ENCODE peak calls at places on chromosomes 1 and 21, in nine cellular contexts. H is RWPE1, Q is foreskin fibroblast, F is left ventricle myocardium inferior, P is BE2C, N is progenitor cell of endocrine pancreas, R is astrocyte, C is endothelial cell, G is Caco-2. I is an unnamed sample.

GRCh38 chr1:28933918-28934317 is 19.5 kb downstream of the EPB41 start:
- DNase-seq in C (no peak), P (no peak), H (no peak), N (no peak), G (no peak), F (no peak), R (no peak), Q (no peak), I (no peak)

GRCh38 chr1:204680461-204680860 is 5.1 kb downstream of the LRRN2 start:
- DNase-seq in R (no peak), N (no peak), Q (no peak), C (no peak), F (peak), H (no peak), P (peak), G (no peak), I (no peak)

GRCh38 chr1:51734899-51735745 is 118.2 kb downstream of the OSBPL9 start:
- DNase-seq in R (no peak), H (no peak), Q (no peak), P (no peak), G (no peak), C (no peak), N (no peak), F (no peak), I (no peak)

GRCh38 chr21:25385912-25386474 is 221.3 kb downstream of the MRPL39 start:
- DNase-seq in R (peak), P (no peak), F (no peak), G (peak), C (peak), H (peak), Q (peak), N (peak), I (peak)

GRCh38 chr1:204203206-204203767 is 7.0 kb upstream of the KISS1 start:
- DNase-seq in P (no peak), F (no peak), N (no peak), H (peak), Q (no peak), G (no peak), C (no peak), R (no peak), I (no peak)

GRCh38 chr1:206469411-206469932 is 804 bp upstream of the IKBKE start:
- DNase-seq in P (no peak), F (no peak), N (no peak), H (peak), R (no peak), Q (no peak), G (peak), C (no peak), I (peak)

GRCh38 chr1:227741166-227741870 is 6.1 kb downstream of the SNAP47 start:
- DNase-seq in F (no peak), P (no peak), N (no peak), R (no peak), H (no peak), Q (no peak), G (no peak), C (no peak), I (no peak)

GRCh38 chr1:15932612-15933011 is 43.3 kb downstream of the ZBTB17 start:
- DNase-seq in N (no peak), H (no peak), R (no peak), G (no peak), Q (no peak), F (no peak), C (no peak), P (no peak), I (no peak)

GRCh38 chr1:185934476-185935189 is 200.4 kb downstream of the HMCN1 start:
- DNase-seq in F (no peak), H (no peak), C (no peak), N (no peak), R (peak), P (no peak), G (no peak), Q (peak), I (no peak)

GRCh38 chr1:43358746-43359693 is at the start of gene CDC20:
- DNase-seq in C (peak), N (peak), H (peak), Q (peak), R (peak), F (peak), G (peak), P (peak), I (peak)

GRCh38 chr1:20683614-20684013 is 22.4 kb upstream of the DDOST start:
- DNase-seq in N (no peak), F (no peak), R (no peak), C (no peak), P (no peak), H (no peak), G (no peak), Q (no peak), I (no peak)

GRCh38 chr1:1432566-1432950 is 2.9 kb upstream of the VWA1 start:
- DNase-seq in F (no peak), R (no peak), N (no peak), H (no peak), G (no peak), Q (no peak), C (no peak), P (no peak), I (no peak)

GRCh38 chr1:95068956-95069710 is 3.6 kb downstream of the ALG14 start:
- DNase-seq in H (no peak), R (no peak), N (no peak), G (peak), P (no peak), C (no peak), F (no peak), Q (no peak), I (no peak)

GRCh38 chr1:76292418-76293184 is 218.1 kb downstream of the ST6GALNAC3 start:
- DNase-seq in N (no peak), F (no peak), Q (no peak), G (no peak), C (no peak), P (no peak), H (no peak), R (no peak), I (no peak)

GRCh38 chr1:248630551-248630950 is 4.3 kb downstream of the OR2T11 start:
- DNase-seq in P (no peak), H (no peak), C (no peak), R (no peak), N (no peak), Q (no peak), F (no peak), G (no peak), I (no peak)

GRCh38 chr1:182599339-182599738 is 4.8 kb downstream of the RGS16 start:
- DNase-seq in Q (no peak), R (no peak), G (peak), C (peak), H (no peak), P (peak), N (no peak), F (no peak), I (no peak)

GRCh38 chr1:17405898-17406759 is 33.3 kb downstream of the RCC2 start:
- DNase-seq in Q (peak), P (peak), H (peak), N (peak), F (peak), C (peak), R (peak), G (peak), I (peak)

GRCh38 chr1:67618285-67619018 is 66.5 kb upstream of the GADD45A start:
- DNase-seq in P (no peak), G (no peak), C (no peak), H (peak), F (no peak), R (peak), N (no peak), Q (peak), I (no peak)

GRCh38 chr1:983736-984475 is 2.0 kb upstream of the PERM1 start:
- DNase-seq in C (peak), H (peak), Q (no peak), F (peak), N (peak), R (no peak), P (peak), G (peak), I (peak)

GRCh38 chr1:169487153-169487552 is 1.4 kb upstream of the SLC19A2 start:
- DNase-seq in P (no peak), Q (no peak), C (no peak), G (no peak), F (no peak), H (no peak), R (no peak), N (no peak), I (no peak)

GRCh38 chr21:15058718-15059316 is 6.0 kb downstream of the NRIP1 start:
- DNase-seq in R (peak), F (no peak), N (no peak), C (no peak), P (no peak), Q (peak), H (peak), G (no peak), I (no peak)

GRCh38 chr1:150257624-150258274 is at the start of gene CA14:
- DNase-seq in G (no peak), Q (no peak), N (no peak), F (peak), C (peak), R (no peak), H (no peak), P (no peak), I (no peak)

GRCh38 chr1:201353186-201353940 is 24.1 kb downstream of the TNNT2 start:
- DNase-seq in P (no peak), G (no peak), Q (no peak), F (peak), H (peak), N (no peak), C (no peak), R (no peak), I (no peak)

GRCh38 chr1:112761714-112762480 is 46.8 kb upstream of the PPM1J start:
- DNase-seq in P (no peak), C (no peak), F (no peak), N (no peak), R (no peak), G (no peak), H (no peak), Q (no peak), I (no peak)

GRCh38 chr1:26733982-26734381 is 38.2 kb downstream of the ARID1A start:
- DNase-seq in R (peak), F (no peak), H (peak), Q (peak), N (no peak), C (no peak), G (no peak), P (no peak), I (no peak)

GRCh38 chr1:200415693-200416593 is 6.1 kb upstream of the ZNF281 start:
- DNase-seq in N (no peak), G (no peak), C (no peak), H (peak), Q (peak), P (no peak), F (no peak), R (peak), I (peak)

GRCh38 chr1:151238467-151238739 is 16.1 kb upstream of the PSMD4 start:
- DNase-seq in G (no peak), P (no peak), R (peak), N (no peak), Q (peak), C (no peak), F (no peak), H (peak), I (no peak)

DNA sequence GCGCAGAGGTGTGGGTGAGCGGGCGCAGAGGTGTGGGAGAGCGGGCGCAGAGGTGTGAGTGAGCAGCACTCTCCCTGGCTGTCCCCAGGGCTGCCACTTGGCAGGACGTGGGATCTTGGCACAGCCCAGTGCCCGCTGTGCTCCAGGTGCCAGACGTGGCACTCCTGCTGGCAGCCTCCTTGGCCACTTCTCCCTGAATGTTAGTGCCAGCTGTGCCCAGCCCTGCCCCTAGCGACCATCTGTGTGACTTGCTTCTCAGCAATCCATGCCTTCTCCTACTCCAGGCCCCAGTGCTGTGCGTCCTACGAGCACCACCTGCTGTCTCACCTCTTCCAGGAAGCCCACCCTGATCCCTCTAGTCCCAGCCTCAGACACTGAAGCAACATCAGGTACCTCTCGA is 30.5 kb downstream of the KRTAP10-1 start:
- DNase-seq in H (peak), G (no peak), C (no peak), P (peak), F (peak), R (no peak), N (no peak), Q (no peak), I (no peak)
- TF ChIP-seq CTCF in H (peak), G (no peak), C (no peak), P (peak), F (peak), R (no peak), N (no peak), Q (no peak), I (no peak)

GRCh38 chr1:7117599-7118281 is 332.5 kb downstream of the CAMTA1 start:
- DNase-seq in P (peak), R (peak), F (no peak), H (peak), G (peak), Q (peak), C (peak), N (no peak), I (no peak)

GRCh38 chr1:7120863-7121621 is 335.8 kb downstream of the CAMTA1 start:
- DNase-seq in F (no peak), N (no peak), P (no peak), Q (no peak), H (no peak), C (no peak), G (no peak), R (peak), I (no peak)

GRCh38 chr1:7116001-7116400 is 330.7 kb downstream of the CAMTA1 start:
- DNase-seq in C (no peak), H (no peak), G (no peak), Q (no peak), N (no peak), P (no peak), F (no peak), R (peak), I (no peak)

GRCh38 chr1:7113822-7114221 is 328.6 kb downstream of the CAMTA1 start:
- DNase-seq in F (no peak), N (no peak), Q (no peak), C (no peak), G (no peak), P (no peak), R (no peak), H (no peak), I (no peak)

DNA sequence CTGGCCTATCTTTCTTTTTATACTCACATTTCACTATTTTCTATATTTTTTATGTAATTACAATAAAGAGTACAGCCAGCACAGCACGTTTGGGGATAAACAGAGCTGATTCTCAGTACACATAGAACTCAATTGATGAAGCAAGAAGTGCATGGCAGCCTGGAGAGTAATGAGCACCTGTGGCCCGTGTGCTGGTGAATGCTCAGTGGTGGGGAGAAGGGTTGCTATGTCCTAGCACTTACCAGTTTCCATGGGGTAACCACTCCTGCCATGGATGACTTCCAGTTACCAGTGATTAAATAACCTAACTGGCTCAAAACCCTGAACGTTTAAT is 332.0 kb downstream of the CAMTA1 start:
- DNase-seq in F (no peak), R (no peak), H (no peak), C (no peak), Q (no peak), P (no peak), G (no peak), N (no peak), I (no peak)
- TF ChIP-seq CTCF in F (peak), R (no peak), H (no peak), C (no peak), Q (peak), P (peak), G (no peak), N (no peak), I (no peak)

GRCh38 chr1:178300350-178300699 is 196.4 kb downstream of the CLEC20A start:
- DNase-seq in R (no peak), G (no peak), P (no peak), F (no peak), N (no peak), C (no peak), H (no peak), Q (no peak), I (no peak)

GRCh38 chr1:178291166-178291565 is 197.3 kb downstream of the RASAL2 start:
- DNase-seq in P (no peak), G (no peak), F (no peak), C (no peak), Q (no peak), R (no peak), H (no peak), N (no peak), I (no peak)

GRCh38 chr1:178294654-178295053 is 200.8 kb downstream of the RASAL2 start:
- DNase-seq in C (no peak), N (no peak), H (no peak), F (no peak), P (no peak), Q (no peak), G (peak), R (no peak), I (no peak)
- TF ChIP-seq CTCF in C (peak), N (peak), H (no peak), F (no peak), P (no peak), Q (no peak), G (no peak), R (no peak), I (no peak)

GRCh38 chr1:58466618-58467241 is 79.8 kb downstream of the OMA1 start:
- DNase-seq in N (no peak), R (no peak), Q (no peak), G (no peak), P (peak), C (no peak), F (no peak), H (no peak), I (no peak)
- TF ChIP-seq CTCF in N (no peak), R (no peak), Q (no peak), G (no peak), P (no peak), C (no peak), F (no peak), H (no peak), I (no peak)

GRCh38 chr21:42587036-42587435 is 66.4 kb upstream of the PDE9A start:
- DNase-seq in P (no peak), Q (no peak), C (no peak), H (no peak), G (no peak), R (no peak), F (no peak), N (no peak), I (no peak)

GRCh38 chr21:42583150-42583991 is 69.7 kb downstream of the SLC37A1 start:
- DNase-seq in G (no peak), C (no peak), R (no peak), N (no peak), P (no peak), F (no peak), H (no peak), Q (no peak), I (no peak)

GRCh38 chr21:42585881-42586280 is 67.5 kb upstream of the PDE9A start:
- DNase-seq in Q (no peak), C (no peak), R (no peak), N (no peak), G (no peak), F (no peak), H (no peak), P (no peak), I (no peak)

GRCh38 chr21:42583992-42584641 is 69.3 kb upstream of the PDE9A start:
- DNase-seq in F (no peak), Q (no peak), H (no peak), R (no peak), G (no peak), C (no peak), N (no peak), P (no peak), I (no peak)

DNA sequence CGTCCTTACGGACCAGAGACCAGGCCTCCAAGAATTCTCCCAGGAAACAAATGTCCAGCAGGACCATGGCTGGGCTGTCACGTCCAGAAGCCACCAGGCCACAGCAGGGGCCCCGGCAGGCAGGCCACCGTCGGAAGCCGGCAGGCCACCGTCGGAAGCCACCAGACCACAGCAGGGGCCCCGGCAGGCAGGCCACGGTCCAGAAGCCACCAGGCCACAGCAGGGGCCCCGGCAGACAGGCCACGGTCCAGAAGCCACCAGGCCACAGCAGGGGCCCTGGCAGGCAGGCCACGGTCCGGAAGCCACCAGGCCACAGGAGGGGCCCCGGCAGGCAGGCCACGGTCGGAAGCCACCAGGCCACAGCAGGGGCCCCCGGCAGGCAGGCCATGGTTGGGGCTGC is 67.0 kb upstream of the PDE9A start:
- DNase-seq in N (no peak), G (no peak), H (no peak), R (no peak), P (no peak), Q (no peak), F (no peak), C (no peak), I (no peak)
- TF ChIP-seq CTCF in N (no peak), G (no peak), H (no peak), R (no peak), P (no peak), Q (no peak), F (no peak), C (no peak), I (no peak)

DNA sequence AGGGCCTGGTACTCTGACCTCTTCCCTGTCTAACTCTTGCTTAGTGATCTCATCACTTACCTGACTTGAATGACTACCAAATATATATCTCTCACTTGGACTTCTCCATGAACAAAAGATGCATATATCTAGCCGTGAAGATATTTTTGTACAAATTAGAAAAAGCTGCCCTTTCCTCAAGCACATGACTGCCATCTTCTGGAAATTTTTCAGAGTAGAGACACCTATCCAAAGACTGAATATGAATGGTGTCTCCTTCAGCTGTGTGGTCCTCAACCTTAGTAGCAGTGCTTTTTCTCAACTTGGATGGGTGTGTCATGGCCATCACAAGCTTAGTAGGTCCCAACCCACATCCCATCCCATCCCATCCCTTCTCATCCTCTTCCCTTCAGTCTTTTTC is 142.3 kb downstream of the DNM3 start:
- DNase-seq in C (no peak), R (no peak), F (no peak), G (no peak), H (no peak), P (no peak), Q (peak), N (no peak), I (no peak)
- TF ChIP-seq CTCF in C (no peak), R (peak), F (peak), G (no peak), H (no peak), P (peak), Q (peak), N (peak), I (peak)

GRCh38 chr1:5481889-5482288 is 510.3 kb downstream of the NPHP4 start:
- DNase-seq in R (no peak), C (peak), H (no peak), F (no peak), G (peak), Q (no peak), N (peak), P (no peak), I (no peak)
- TF ChIP-seq CTCF in R (no peak), C (peak), H (no peak), F (no peak), G (peak), Q (no peak), N (peak), P (peak), I (peak)

GRCh38 chr1:65264197-65264929 is 45.0 kb upstream of the DNAJC6 start:
- DNase-seq in G (peak), Q (peak), N (no peak), F (peak), P (peak), H (no peak), R (peak), C (peak), I (no peak)

GRCh38 chr1:65263286-65263685 is 46.1 kb upstream of the DNAJC6 start:
- DNase-seq in H (no peak), N (no peak), Q (no peak), P (no peak), C (no peak), R (no peak), F (no peak), G (no peak), I (no peak)

GRCh38 chr1:65267291-65268087 is 41.9 kb upstream of the DNAJC6 start:
- DNase-seq in G (no peak), R (no peak), F (no peak), Q (no peak), H (no peak), P (no peak), N (no peak), C (no peak), I (no peak)

GRCh38 chr1:65266501-65266900 is 42.8 kb upstream of the DNAJC6 start:
- DNase-seq in H (no peak), Q (no peak), P (no peak), N (no peak), C (no peak), F (no peak), R (no peak), G (no peak), I (no peak)

GRCh38 chr1:65265296-65266271 is 43.8 kb upstream of the DNAJC6 start:
- DNase-seq in R (peak), F (peak), N (peak), H (peak), Q (peak), G (peak), C (peak), P (peak), I (peak)
- TF ChIP-seq CTCF in R (no peak), F (peak), N (peak), H (peak), Q (peak), G (peak), C (no peak), P (peak), I (no peak)

GRCh38 chr1:214660900-214661299 is 57.9 kb downstream of the CENPF start:
- DNase-seq in P (no peak), G (peak), C (peak), Q (peak), H (no peak), F (no peak), R (peak), N (peak), I (no peak)
- TF ChIP-seq CTCF in P (no peak), G (peak), C (no peak), Q (peak), H (peak), F (peak), R (peak), N (peak), I (no peak)

I was measured in GM10248.